ENCODE peak calls at places on chromosomes 11 and 22, in four cellular contexts. W, G, R and S are unnamed samples.

GRCh38 chr11:12979928-12980689 is 29.0 kb upstream of the RASSF10 start:
- DNase-seq in G (no peak), W (no peak), R (no peak), S (peak; percentile 29)

GRCh38 chr11:14300661-14301304 is 58.2 kb downstream of the RRAS2 start:
- DNase-seq in G (peak; percentile 88), W (peak; percentile 57), R (peak; percentile 89), S (peak; percentile 66)

GRCh38 chr11:130546438-130546837 is 98.0 kb downstream of the ADAMTS15 start:
- DNase-seq in W (no peak), R (no peak), G (no peak), S (peak; percentile 35)

GRCh38 chr22:28600546-28601143 is 79.0 kb downstream of the TTC28 start:
- DNase-seq in R (peak; percentile 82), G (peak; percentile 78), W (peak; percentile 70), S (peak; percentile 70)

GRCh38 chr22:49650336-49651241 is 177.1 kb downstream of the BRD1 start:
- DNase-seq in R (no peak), G (no peak), W (no peak), S (no peak)

GRCh38 chr11:82978422-82979099 is 77.0 kb downstream of the DDIAS start:
- DNase-seq in W (peak; percentile 50), G (no peak), R (peak; percentile 59), S (no peak)

GRCh38 chr11:6570691-6571427 is 32.6 kb downstream of the RRP8 start:
- DNase-seq in R (no peak), G (peak; percentile 83), W (no peak), S (no peak)

GRCh38 chr11:70552441-70553150 is 154.3 kb downstream of the CTTN start:
- DNase-seq in W (no peak), G (no peak), R (no peak), S (no peak)

GRCh38 chr11:46348986-46349401 is 1.7 kb downstream of the DGKZ start:
- DNase-seq in R (no peak), W (peak; percentile 30), G (no peak), S (peak; percentile 76)

GRCh38 chr11:33779849-33780528 is 5.7 kb upstream of the FBXO3 start:
- DNase-seq in W (no peak), R (peak; percentile 85), G (no peak), S (no peak)

GRCh38 chr11:123576082-123576481 is 78.3 kb downstream of the SCN3B start:
- DNase-seq in R (no peak), W (no peak), G (no peak), S (no peak)

GRCh38 chr11:72899238-72899637 is 85.0 kb downstream of the ATG16L2 start:
- DNase-seq in W (no peak), G (no peak), R (no peak), S (no peak)

GRCh38 chr11:10108901-10109665 is 184.9 kb downstream of the SBF2 start:
- DNase-seq in W (no peak), R (peak; percentile 68), G (peak; percentile 7), S (no peak)

GRCh38 chr11:46557684-46558151 is 36.1 kb downstream of the AMBRA1 start:
- DNase-seq in R (no peak), W (no peak), G (no peak), S (no peak)

GRCh38 chr11:32438346-32438882 is 3.1 kb upstream of the WT1 start:
- DNase-seq in G (peak; percentile 13), R (no peak), W (no peak), S (no peak)

GRCh38 chr11:32440372-32440888 is 5.1 kb upstream of the WT1 start:
- DNase-seq in G (no peak), W (no peak), R (no peak), S (no peak)

GRCh38 chr11:32438883-32439487 is 3.6 kb upstream of the WT1 start:
- DNase-seq in G (peak; percentile 42), R (peak; percentile 63), W (no peak), S (no peak)

GRCh38 chr11:32439488-32440210 is 4.3 kb upstream of the WT1 start:
- DNase-seq in G (peak; percentile 32), R (no peak), W (no peak), S (no peak)

GRCh38 chr11:32440920-32441319 is 5.6 kb upstream of the WT1 start:
- DNase-seq in G (peak; percentile 52), R (no peak), W (no peak), S (no peak)
- TF ChIP-seq CTCF in G (no peak), R (no peak), W (no peak), S (no peak)

GRCh38 chr11:92981508-92982043 is 12.1 kb downstream of the MTNR1B start:
- DNase-seq in W (no peak), G (no peak), R (no peak), S (no peak)
- TF ChIP-seq CTCF in W (no peak), G (no peak), R (no peak), S (no peak)

DNA sequence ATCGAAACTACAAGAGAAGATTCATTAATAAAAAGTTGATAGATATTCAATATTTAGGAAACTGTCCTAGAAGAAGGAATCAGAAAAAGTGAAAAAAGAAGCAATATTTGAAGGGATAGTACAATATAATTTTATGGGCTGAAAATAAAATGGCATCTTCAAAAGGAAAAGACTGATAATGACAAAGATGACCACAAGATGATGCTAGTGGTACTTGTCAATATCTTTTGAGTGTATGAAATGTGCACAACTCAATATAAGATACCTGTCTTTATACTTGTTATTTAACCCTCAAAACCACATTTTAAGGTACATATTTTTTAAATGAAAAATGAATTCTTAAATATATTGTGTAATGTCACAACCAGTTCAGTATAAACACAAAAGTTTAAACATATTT is 1059.6 kb upstream of the RAG2 start:
- DNase-seq in R (peak; percentile 77), G (no peak), W (peak; percentile 29), S (peak; percentile 16)
- TF ChIP-seq CTCF in R (peak; percentile 78), G (peak; percentile 35), W (peak; percentile 38), S (peak; percentile 15)

GRCh38 chr11:127133061-127133460 is 132.5 kb upstream of the KIRREL3 start:
- DNase-seq in W (no peak), R (no peak), G (no peak), S (peak; percentile 68)

GRCh38 chr11:127136438-127136837 is 135.9 kb upstream of the KIRREL3 start:
- DNase-seq in G (peak; percentile 22), W (no peak), R (no peak), S (no peak)
- TF ChIP-seq CTCF in G (peak; percentile 59), W (no peak), R (no peak), S (peak; percentile 30)

GRCh38 chr11:3959918-3960295 is 104.4 kb downstream of the STIM1 start:
- DNase-seq in G (no peak), W (no peak), R (no peak), S (peak; percentile 27)

GRCh38 chr11:3957437-3957836 is 102.0 kb downstream of the STIM1 start:
- DNase-seq in G (no peak), W (no peak), R (no peak), S (no peak)

GRCh38 chr11:3958301-3958700 is 102.8 kb downstream of the STIM1 start:
- DNase-seq in G (no peak), W (no peak), R (no peak), S (no peak)

GRCh38 chr11:3956748-3957147 is 101.3 kb downstream of the STIM1 start:
- DNase-seq in G (no peak), W (no peak), R (no peak), S (no peak)

GRCh38 chr11:3959015-3959917 is 103.8 kb downstream of the STIM1 start:
- DNase-seq in G (peak; percentile 76), R (peak; percentile 35), W (no peak), S (peak; percentile 71)
- TF ChIP-seq CTCF in G (peak; percentile 54), R (peak; percentile 9), W (peak; percentile 20), S (peak; percentile 30)

GRCh38 chr11:119481021-119481666 is 58.2 kb upstream of the THY1 start:
- DNase-seq in R (peak; percentile 96), W (peak; percentile 61), G (peak; percentile 86), S (peak; percentile 98)

GRCh38 chr11:119480375-119481020 is 57.5 kb upstream of the THY1 start:
- DNase-seq in G (no peak), W (no peak), R (no peak), S (no peak)

GRCh38 chr11:119478711-119479285 is 55.8 kb upstream of the THY1 start:
- DNase-seq in R (no peak), W (no peak), G (peak; percentile 37), S (no peak)

GRCh38 chr11:119481667-119482400 is 58.9 kb upstream of the THY1 start:
- DNase-seq in G (no peak), W (no peak), R (no peak), S (no peak)

DNA sequence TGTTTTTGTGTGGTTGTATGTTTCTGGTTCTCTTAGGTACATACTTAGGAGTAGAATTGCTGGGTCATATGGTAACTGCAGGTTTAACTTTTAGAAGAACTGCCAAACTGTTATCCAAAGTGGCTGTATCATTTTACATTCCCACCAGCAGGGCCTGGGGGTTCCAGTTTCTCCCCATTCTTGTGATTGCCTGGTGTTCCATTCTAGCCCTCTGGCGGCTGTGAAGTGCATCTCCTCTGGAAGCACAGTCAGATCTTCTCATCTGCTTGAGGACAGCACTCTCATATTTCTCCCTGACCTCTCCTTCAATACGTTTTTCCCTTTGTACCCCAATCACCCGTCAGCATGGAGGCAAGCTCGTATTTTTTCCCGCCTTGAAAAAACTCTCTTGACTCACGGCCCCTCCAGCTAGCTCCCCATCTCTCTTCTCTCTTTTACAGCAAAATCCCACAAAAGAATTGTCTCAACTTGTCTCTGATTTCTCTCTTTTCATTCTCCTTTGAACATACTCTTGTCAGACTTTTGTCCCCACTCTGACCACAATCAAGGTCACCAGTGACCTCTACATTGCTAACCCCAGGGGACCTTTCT is 56.8 kb upstream of the THY1 start:
- DNase-seq in R (peak; percentile 52), G (peak; percentile 89), W (peak; percentile 32), S (peak; percentile 43)
- TF ChIP-seq CTCF in R (peak; percentile 82), G (peak; percentile 82), W (peak; percentile 57), S (peak; percentile 52)

GRCh38 chr22:19820880-19821522 is 33.7 kb downstream of the GNB1L start:
- DNase-seq in W (no peak), R (no peak), G (peak; percentile 47), S (peak; percentile 36)
- TF ChIP-seq CTCF in W (no peak), R (no peak), G (peak; percentile 30), S (peak; percentile 14)